ENCODE peak calls at places on chromosome 18, in six cellular contexts. One of them, this sample, is unnamed.
A peak's percentile ranks its signal among the peaks of the same experiment; 100 is the strongest.

GRCh38 chr18:11393486-11393885 is 215.9 kb upstream of the SLC35G4 start:
- DNase-seq in pancreas: no peak
- DNase-seq in right lobe of liver: no peak
- DNase-seq in sigmoid colon: no peak
- DNase-seq in psoas muscle: no peak
- DNase-seq in mammary epithelial cell: no peak
- DNase-seq in this sample: no peak

GRCh38 chr18:11809895-11810294 is 41.3 kb upstream of the CHMP1B start:
- DNase-seq in pancreas: no peak
- DNase-seq in right lobe of liver: no peak
- DNase-seq in sigmoid colon: no peak
- DNase-seq in psoas muscle: no peak
- DNase-seq in mammary epithelial cell: no peak
- DNase-seq in this sample: no peak

GRCh38 chr18:70044626-70045025 is 97.0 kb upstream of the CD226 start:
- DNase-seq in pancreas: no peak
- DNase-seq in right lobe of liver: no peak
- DNase-seq in sigmoid colon: no peak
- DNase-seq in psoas muscle: no peak
- DNase-seq in mammary epithelial cell: peak; percentile 98
- DNase-seq in this sample: no peak

GRCh38 chr18:62876828-62877227 is 161.5 kb downstream of the PHLPP1 start:
- DNase-seq in pancreas: no peak
- DNase-seq in right lobe of liver: no peak
- DNase-seq in sigmoid colon: no peak
- DNase-seq in psoas muscle: no peak
- DNase-seq in mammary epithelial cell: no peak
- DNase-seq in this sample: no peak

GRCh38 chr18:31065036-31065773 is 22.7 kb upstream of the DSC3 start:
- DNase-seq in pancreas: no peak
- DNase-seq in right lobe of liver: no peak
- DNase-seq in sigmoid colon: no peak
- DNase-seq in psoas muscle: no peak
- DNase-seq in mammary epithelial cell: peak; percentile 77
- DNase-seq in this sample: no peak

GRCh38 chr18:31970617-31971016 is 27.7 kb upstream of the TRAPPC8 start:
- DNase-seq in pancreas: no peak
- DNase-seq in right lobe of liver: no peak
- DNase-seq in sigmoid colon: no peak
- DNase-seq in psoas muscle: no peak
- DNase-seq in mammary epithelial cell: no peak
- DNase-seq in this sample: no peak

GRCh38 chr18:29512203-29512602 is 1335.3 kb upstream of the CDH2 start:
- DNase-seq in pancreas: no peak
- DNase-seq in right lobe of liver: no peak
- DNase-seq in sigmoid colon: no peak
- DNase-seq in psoas muscle: no peak
- DNase-seq in mammary epithelial cell: no peak
- DNase-seq in this sample: no peak

GRCh38 chr18:70368903-70369302 is 80.1 kb downstream of the SOCS6 start:
- DNase-seq in pancreas: no peak
- DNase-seq in right lobe of liver: no peak
- DNase-seq in sigmoid colon: no peak
- DNase-seq in psoas muscle: no peak
- DNase-seq in mammary epithelial cell: peak; percentile 32
- DNase-seq in this sample: no peak

GRCh38 chr18:22324191-22325131 is 93.3 kb downstream of the CTAGE1 start:
- DNase-seq in pancreas: peak; percentile 74
- DNase-seq in right lobe of liver: no peak
- DNase-seq in sigmoid colon: no peak
- DNase-seq in psoas muscle: no peak
- DNase-seq in mammary epithelial cell: no peak
- DNase-seq in this sample: peak; percentile 52

DNA sequence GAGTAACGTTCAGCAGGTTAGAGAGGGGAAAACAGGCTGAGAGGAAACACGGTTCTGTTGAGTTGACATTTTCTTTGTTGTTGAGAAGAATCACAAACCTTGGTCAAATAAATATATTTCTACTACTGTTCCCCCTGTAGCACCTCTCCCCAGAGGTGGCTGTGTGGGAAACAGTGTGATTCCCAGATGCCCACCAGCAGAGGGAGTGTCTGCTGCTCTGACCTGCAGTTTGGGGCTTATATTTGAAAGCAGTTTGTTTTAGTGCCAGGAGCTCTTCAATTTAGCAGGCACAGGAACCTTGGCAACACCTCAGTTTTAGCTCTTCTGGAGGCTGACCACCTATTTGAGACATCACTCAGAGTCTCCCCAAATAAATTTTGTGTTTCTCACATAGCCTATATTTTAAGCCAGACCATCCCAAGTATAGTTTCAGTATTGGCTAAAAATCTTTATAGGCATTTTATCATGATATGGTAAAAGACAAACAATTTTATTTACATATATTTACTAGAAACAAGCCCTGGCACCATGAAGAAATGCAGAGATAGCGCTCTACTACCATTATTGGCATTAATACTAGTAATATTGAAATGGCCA is 75.7 kb downstream of the PIK3C3 start:
- DNase-seq in pancreas: no peak
- DNase-seq in right lobe of liver: no peak
- DNase-seq in sigmoid colon: no peak
- DNase-seq in psoas muscle: no peak
- DNase-seq in mammary epithelial cell: no peak
- DNase-seq in this sample: peak; percentile 56
- TF ChIP-seq CTCF in pancreas: no peak
- TF ChIP-seq CTCF in right lobe of liver: peak; percentile 44
- TF ChIP-seq CTCF in sigmoid colon: no peak
- TF ChIP-seq CTCF in psoas muscle: peak; percentile 14
- TF ChIP-seq CTCF in mammary epithelial cell: peak; percentile 64
- TF ChIP-seq CTCF in this sample: peak; percentile 57

GRCh38 chr18:61535401-61535800 is 202.2 kb downstream of the CDH20 start:
- DNase-seq in pancreas: no peak
- DNase-seq in right lobe of liver: no peak
- DNase-seq in sigmoid colon: no peak
- DNase-seq in psoas muscle: no peak
- DNase-seq in mammary epithelial cell: no peak
- DNase-seq in this sample: no peak
- TF ChIP-seq CTCF in pancreas: no peak
- TF ChIP-seq CTCF in right lobe of liver: no peak
- TF ChIP-seq CTCF in sigmoid colon: no peak
- TF ChIP-seq CTCF in psoas muscle: no peak
- TF ChIP-seq CTCF in mammary epithelial cell: no peak
- TF ChIP-seq CTCF in this sample: no peak

DNA sequence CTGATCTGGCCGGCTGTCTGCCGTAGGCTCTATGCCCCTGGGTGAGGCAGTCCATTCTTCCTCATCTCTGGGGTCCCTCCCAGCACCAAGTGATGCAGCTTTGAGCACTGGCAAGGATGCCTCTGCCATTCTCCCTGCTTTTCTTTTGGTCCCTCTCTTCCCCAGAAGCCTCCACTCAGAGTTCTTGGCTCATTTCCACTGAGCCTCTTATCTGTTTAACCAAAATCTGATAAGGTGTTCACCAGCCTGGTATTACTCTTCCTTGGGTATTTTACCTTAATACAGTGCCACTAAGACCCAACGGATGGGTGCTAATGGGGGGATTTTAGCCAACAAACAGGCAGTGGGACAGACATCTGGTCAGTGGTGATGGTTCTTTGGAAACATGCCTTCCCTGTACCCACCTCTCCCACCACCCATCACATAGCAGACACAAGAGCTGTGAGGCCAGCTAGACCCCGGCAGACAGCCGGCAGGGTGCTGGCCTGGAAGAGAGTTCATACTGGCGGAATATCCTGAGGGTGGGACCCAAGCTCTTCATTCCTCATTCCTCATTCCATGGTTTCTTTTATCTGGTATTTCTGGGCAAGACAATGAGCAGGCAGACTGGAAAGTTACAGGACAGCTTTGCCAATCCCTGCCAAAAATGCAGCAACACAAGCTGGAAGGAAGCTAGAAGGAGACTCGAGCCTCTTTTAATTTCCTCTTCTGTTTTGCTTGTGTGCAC is 34.6 kb downstream of the ZBTB7C start:
- DNase-seq in pancreas: no peak
- DNase-seq in right lobe of liver: no peak
- DNase-seq in sigmoid colon: no peak
- DNase-seq in psoas muscle: no peak
- DNase-seq in mammary epithelial cell: no peak
- DNase-seq in this sample: no peak
- TF ChIP-seq CTCF in pancreas: no peak
- TF ChIP-seq CTCF in right lobe of liver: no peak
- TF ChIP-seq CTCF in sigmoid colon: no peak
- TF ChIP-seq CTCF in psoas muscle: no peak
- TF ChIP-seq CTCF in mammary epithelial cell: no peak
- TF ChIP-seq CTCF in this sample: no peak

DNA sequence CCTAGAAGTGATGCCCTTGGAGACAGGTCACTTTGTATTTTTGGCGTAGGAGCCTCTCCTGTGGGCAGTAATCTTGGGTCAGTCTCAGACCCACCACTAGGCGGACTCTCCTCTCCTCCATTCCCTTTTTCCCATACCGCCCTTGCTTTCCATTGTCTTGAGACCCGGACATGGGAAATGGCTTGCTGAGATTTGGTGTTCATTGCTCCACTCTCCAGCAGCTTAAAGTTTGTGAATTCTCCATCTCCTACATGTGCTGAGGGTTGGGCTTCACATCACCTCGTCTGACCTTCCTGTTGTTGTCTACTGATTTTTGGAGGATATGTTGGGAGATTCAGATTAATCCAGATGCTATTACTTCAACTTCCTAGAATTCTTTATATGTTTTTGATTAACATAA is 159.2 kb upstream of the RAB12 start:
- DNase-seq in pancreas: no peak
- DNase-seq in right lobe of liver: no peak
- DNase-seq in sigmoid colon: no peak
- DNase-seq in psoas muscle: no peak
- DNase-seq in mammary epithelial cell: no peak
- DNase-seq in this sample: peak; percentile 59
- TF ChIP-seq CTCF in pancreas: no peak
- TF ChIP-seq CTCF in right lobe of liver: peak; percentile 17
- TF ChIP-seq CTCF in sigmoid colon: peak; percentile 20
- TF ChIP-seq CTCF in psoas muscle: peak; percentile 28
- TF ChIP-seq CTCF in mammary epithelial cell: peak; percentile 52
- TF ChIP-seq CTCF in this sample: peak; percentile 81